ENCODE peak calls at places on chromosomes 4 and X, in four cellular contexts. N is fibroblast of lung, Q is pancreas, C is cardiac fibroblast. I is an unnamed sample.

GRCh38 chr4:135319685-135320084 is 1118.1 kb upstream of the PABPC4L start:
- DNase-seq in N (no peak), Q (no peak), C (no peak), I (no peak)

GRCh38 chrX:49233176-49233575 is at the start of gene CACNA1F:
- DNase-seq in C (no peak), N (no peak), Q (no peak), I (no peak)

GRCh38 chr4:120049732-120050494 is 16.7 kb downstream of the MAD2L1 start:
- DNase-seq in C (peak; percentile 87), Q (peak; percentile 63), N (peak; percentile 83), I (peak; percentile 32)

GRCh38 chr4:1053080-1053661 is 41.7 kb downstream of the FGFRL1 start:
- DNase-seq in Q (peak; percentile 59), C (peak; percentile 70), N (peak; percentile 20), I (no peak)

GRCh38 chr4:138910914-138911336 is 104.7 kb upstream of the NOCT start:
- DNase-seq in Q (peak; percentile 64), N (peak; percentile 83), C (peak; percentile 94), I (no peak)

GRCh38 chr4:67475155-67475554 is 70.1 kb downstream of the CENPC start:
- DNase-seq in Q (no peak), C (peak; percentile 12), N (no peak), I (no peak)

GRCh38 chrX:129981752-129982299 is 609 bp upstream of the BCORL1 start:
- DNase-seq in N (no peak), C (no peak), Q (no peak), I (no peak)

GRCh38 chr4:37463457-37463856 is 218.9 kb downstream of the NWD2 start:
- DNase-seq in Q (no peak), C (no peak), N (no peak), I (no peak)

GRCh38 chrX:154366666-154367055 is 7.8 kb downstream of the FLNA start:
- DNase-seq in Q (no peak), N (no peak), C (no peak), I (no peak)

GRCh38 chr4:88166608-88167007 is 8.2 kb upstream of the ABCG2 start:
- DNase-seq in C (no peak), Q (no peak), N (no peak), I (no peak)

GRCh38 chrX:20432048-20432447 is 165.3 kb upstream of the RPS6KA3 start:
- DNase-seq in Q (no peak), C (peak; percentile 15), N (peak; percentile 86), I (no peak)

GRCh38 chr4:39505581-39505980 is 21.7 kb downstream of the UGDH start:
- DNase-seq in C (no peak), N (no peak), Q (no peak), I (no peak)

GRCh38 chrX:150268839-150269238 is 94.3 kb upstream of the MAMLD1 start:
- DNase-seq in C (no peak), N (no peak), Q (no peak), I (no peak)

GRCh38 chrX:13078739-13079444 is 34.5 kb upstream of the FAM9C start:
- DNase-seq in N (peak; percentile 80), Q (no peak), C (peak; percentile 82), I (no peak)

GRCh38 chr4:147969573-147969972 is 237.7 kb downstream of the ARHGAP10 start:
- DNase-seq in Q (no peak), N (no peak), C (no peak), I (no peak)

GRCh38 chr4:20487852-20488251 is 212.4 kb upstream of the PACRGL start:
- DNase-seq in N (peak; percentile 8), Q (no peak), C (peak; percentile 25), I (no peak)

GRCh38 chr4:108129226-108129625 is 39.5 kb downstream of the LEF1 start:
- DNase-seq in N (no peak), Q (no peak), C (no peak), I (no peak)

GRCh38 chr4:55866290-55866907 is 13.0 kb downstream of the EXOC1 start:
- DNase-seq in C (peak; percentile 92), N (peak; percentile 96), Q (no peak), I (peak; percentile 20)

GRCh38 chr4:5963611-5964010 is 54.6 kb downstream of the C4orf50 start:
- DNase-seq in N (no peak), C (no peak), Q (no peak), I (no peak)

GRCh38 chr4:140150636-140150885 is 3.4 kb downstream of the MAML3 start:
- DNase-seq in N (no peak), Q (no peak), C (no peak), I (no peak)

GRCh38 chrX:141787655-141788054 is 50.5 kb upstream of the MAGEC3 start:
- DNase-seq in C (no peak), N (no peak), Q (no peak), I (no peak)

GRCh38 chrX:132393992-132394391 is 94.8 kb downstream of the MBNL3 start:
- DNase-seq in Q (no peak), N (no peak), C (peak; percentile 12), I (no peak)

GRCh38 chr4:8157496-8157895 is 1.1 kb downstream of the ABLIM2 start:
- DNase-seq in N (no peak), Q (no peak), C (peak; percentile 32), I (no peak)

GRCh38 chrX:2466876-2467656 is 33.7 kb downstream of the DHRSX start:
- DNase-seq in N (no peak), C (no peak), Q (no peak), I (no peak)

GRCh38 chr4:33881176-33881575 is 2363.1 kb downstream of the ARAP2 start:
- DNase-seq in C (no peak), N (no peak), Q (no peak), I (no peak)

GRCh38 chrX:124507276-124507675 is 160.9 kb downstream of the SH2D1A start:
- DNase-seq in C (no peak), N (no peak), Q (no peak), I (no peak)

GRCh38 chr4:67522851-67523671 is 22.2 kb downstream of the CENPC start:
- DNase-seq in N (peak; percentile 65), C (peak; percentile 86), Q (no peak), I (no peak)

GRCh38 chr4:172127168-172127567 is 314.0 kb downstream of the GALNTL6 start:
- DNase-seq in C (no peak), N (no peak), Q (no peak), I (no peak)

GRCh38 chr4:34732170-34732569 is 1512.1 kb downstream of the ARAP2 start:
- DNase-seq in Q (no peak), N (no peak), C (peak; percentile 2), I (no peak)

GRCh38 chr4:25443851-25444250 is 66.8 kb downstream of the ANAPC4 start:
- DNase-seq in Q (no peak), C (no peak), N (no peak), I (no peak)

GRCh38 chr4:25442863-25443307 is 65.8 kb downstream of the ANAPC4 start:
- DNase-seq in Q (no peak), N (no peak), C (no peak), I (no peak)

GRCh38 chr4:25440478-25441030 is 63.5 kb downstream of the ANAPC4 start:
- DNase-seq in N (peak; percentile 19), Q (peak; percentile 62), C (peak; percentile 91), I (no peak)

GRCh38 chr4:25439913-25440477 is 62.9 kb downstream of the ANAPC4 start:
- DNase-seq in N (peak; percentile 51), C (peak; percentile 84), Q (no peak), I (peak; percentile 80)

GRCh38 chr4:25441519-25442117 is 64.6 kb downstream of the ANAPC4 start:
- DNase-seq in Q (peak; percentile 63), C (peak; percentile 79), N (peak; percentile 50), I (peak; percentile 42)
- TF ChIP-seq CTCF in Q (no peak), C (peak; percentile 81), N (peak; percentile 60), I (peak; percentile 46)

GRCh38 chrX:74493806-74494205 is 72.5 kb downstream of the SLC16A2 start:
- DNase-seq in N (no peak), C (no peak), Q (no peak), I (no peak)

GRCh38 chrX:74490249-74490648 is 69.0 kb downstream of the SLC16A2 start:
- DNase-seq in C (no peak), Q (no peak), N (no peak), I (no peak)

DNA sequence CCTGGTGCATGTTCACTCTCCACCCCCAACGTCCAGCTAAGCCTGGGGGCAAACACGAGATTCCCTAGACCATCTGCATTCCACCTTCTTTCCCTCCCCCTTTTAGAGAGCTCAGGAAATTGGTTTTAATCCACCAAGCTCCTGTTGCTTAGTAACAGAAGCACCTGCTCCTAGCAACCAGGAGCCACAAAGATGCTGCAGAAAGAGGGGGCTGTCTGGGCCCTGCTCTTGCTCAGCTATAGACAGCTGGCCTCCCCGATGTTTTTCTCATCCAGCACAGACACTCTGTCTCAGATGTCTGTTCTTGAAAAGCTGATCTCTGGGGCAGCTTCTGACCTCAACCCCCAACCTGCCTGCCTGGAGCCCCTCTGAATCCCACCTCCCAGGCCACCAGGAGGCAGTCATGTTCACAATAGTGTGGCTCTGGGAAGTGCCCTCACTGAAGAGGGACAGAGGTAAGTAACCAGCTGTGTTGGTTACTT is 71.5 kb downstream of the SLC16A2 start:
- DNase-seq in C (no peak), N (no peak), Q (no peak), I (no peak)
- TF ChIP-seq CTCF in C (peak; percentile 14), N (no peak), Q (no peak), I (no peak)

DNA sequence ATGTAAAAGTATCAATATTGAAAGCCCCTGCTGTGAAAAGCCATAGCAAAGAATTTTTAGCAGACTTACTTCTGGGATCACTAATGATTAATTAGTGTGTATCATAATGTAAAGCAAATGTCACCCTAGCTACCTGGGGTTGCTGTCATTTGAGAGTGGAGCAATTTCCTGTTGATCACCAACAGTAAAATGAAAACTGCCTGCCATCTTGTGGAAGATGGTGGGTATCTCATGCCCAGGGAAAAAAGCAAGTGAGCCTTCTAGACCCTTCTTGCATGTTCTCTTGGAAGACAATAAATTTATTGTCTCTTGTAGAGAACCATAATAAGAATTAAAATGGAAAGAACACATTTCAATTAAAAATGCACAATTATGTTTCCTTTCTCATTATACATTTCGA is 360.2 kb downstream of the ZIC3 start:
- DNase-seq in Q (no peak), C (no peak), N (no peak), I (no peak)
- TF ChIP-seq CTCF in Q (no peak), C (no peak), N (no peak), I (no peak)

DNA sequence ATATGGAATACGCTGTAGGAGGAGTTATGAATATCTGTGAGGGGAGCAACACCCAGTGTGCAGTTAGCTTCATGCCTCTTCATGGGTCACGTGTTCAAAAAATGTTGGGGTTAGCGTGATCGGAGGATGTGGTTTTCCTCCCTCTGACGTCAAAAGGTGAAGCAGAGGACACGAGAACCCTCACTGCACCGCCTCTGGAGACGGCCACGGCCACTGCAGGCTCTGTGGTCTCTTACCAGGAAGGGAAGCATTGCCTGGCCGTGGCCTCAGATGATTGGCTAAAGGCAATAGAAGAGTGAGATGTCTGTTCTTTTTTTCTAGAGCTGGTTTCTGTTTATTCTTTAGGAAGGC is 28.9 kb downstream of the HTT-AS start:
- DNase-seq in Q (no peak), C (peak; percentile 48), N (peak; percentile 63), I (peak; percentile 46)
- TF ChIP-seq CTCF in Q (no peak), C (peak; percentile 2), N (no peak), I (no peak)